ENCODE peak calls at places on chromosomes 12 and 14, in nine cellular contexts. One of them, this sample, is unnamed.
A peak's percentile ranks its signal among the peaks of the same experiment; 100 is the strongest.

GRCh38 chr14:97888331-97888730 is 1091.1 kb downstream of the VRK1 start:
- DNase-seq in CD8-positive, alpha-beta T cell: no peak
- DNase-seq in adipocyte: no peak
- DNase-seq in mammary epithelial cell: no peak
- DNase-seq in pancreas: no peak
- DNase-seq in Karpas-422: no peak
- DNase-seq in stomach: no peak
- DNase-seq in CD8-positive, alpha-beta memory T cell: no peak
- DNase-seq in lower lobe of right lung: no peak
- DNase-seq in this sample: no peak

GRCh38 chr12:94831081-94831747 is 172.3 kb downstream of the NDUFA12 start:
- DNase-seq in CD8-positive, alpha-beta T cell: no peak
- DNase-seq in adipocyte: no peak
- DNase-seq in mammary epithelial cell: no peak
- DNase-seq in pancreas: no peak
- DNase-seq in Karpas-422: peak; percentile 59
- DNase-seq in stomach: no peak
- DNase-seq in CD8-positive, alpha-beta memory T cell: no peak
- DNase-seq in lower lobe of right lung: no peak
- DNase-seq in this sample: no peak

GRCh38 chr12:10540776-10541205 is 35.1 kb downstream of the EIF2S3B start:
- DNase-seq in CD8-positive, alpha-beta T cell: no peak
- DNase-seq in adipocyte: peak; percentile 21
- DNase-seq in mammary epithelial cell: peak; percentile 83
- DNase-seq in pancreas: no peak
- DNase-seq in Karpas-422: no peak
- DNase-seq in stomach: no peak
- DNase-seq in CD8-positive, alpha-beta memory T cell: no peak
- DNase-seq in lower lobe of right lung: no peak
- DNase-seq in this sample: no peak

GRCh38 chr12:77130193-77130592 is 64.8 kb upstream of the E2F7 start:
- DNase-seq in CD8-positive, alpha-beta T cell: no peak
- DNase-seq in adipocyte: no peak
- DNase-seq in mammary epithelial cell: no peak
- DNase-seq in pancreas: no peak
- DNase-seq in Karpas-422: no peak
- DNase-seq in stomach: no peak
- DNase-seq in CD8-positive, alpha-beta memory T cell: no peak
- DNase-seq in lower lobe of right lung: no peak
- DNase-seq in this sample: no peak

GRCh38 chr12:123150804-123151678 is at the start of gene PITPNM2:
- DNase-seq in CD8-positive, alpha-beta T cell: peak; percentile 14
- DNase-seq in adipocyte: peak; percentile 90
- DNase-seq in mammary epithelial cell: peak; percentile 57
- DNase-seq in pancreas: peak; percentile 43
- DNase-seq in Karpas-422: peak; percentile 47
- DNase-seq in stomach: peak; percentile 67
- DNase-seq in CD8-positive, alpha-beta memory T cell: peak; percentile 69
- DNase-seq in lower lobe of right lung: peak; percentile 77
- DNase-seq in this sample: no peak

GRCh38 chr14:72888636-72889201 is 5.2 kb downstream of the DPF3 start:
- DNase-seq in CD8-positive, alpha-beta T cell: no peak
- DNase-seq in adipocyte: peak; percentile 61
- DNase-seq in mammary epithelial cell: no peak
- DNase-seq in pancreas: no peak
- DNase-seq in Karpas-422: no peak
- DNase-seq in stomach: no peak
- DNase-seq in CD8-positive, alpha-beta memory T cell: no peak
- DNase-seq in lower lobe of right lung: no peak
- DNase-seq in this sample: no peak

GRCh38 chr12:117359029-117359845 is 2.2 kb downstream of the NOS1 start:
- DNase-seq in CD8-positive, alpha-beta T cell: no peak
- DNase-seq in adipocyte: no peak
- DNase-seq in mammary epithelial cell: no peak
- DNase-seq in pancreas: no peak
- DNase-seq in Karpas-422: no peak
- DNase-seq in stomach: no peak
- DNase-seq in CD8-positive, alpha-beta memory T cell: no peak
- DNase-seq in lower lobe of right lung: no peak
- DNase-seq in this sample: no peak

GRCh38 chr14:69839661-69840060 is 39.6 kb upstream of the SMOC1 start:
- DNase-seq in CD8-positive, alpha-beta T cell: no peak
- DNase-seq in adipocyte: no peak
- DNase-seq in mammary epithelial cell: no peak
- DNase-seq in pancreas: no peak
- DNase-seq in Karpas-422: no peak
- DNase-seq in stomach: no peak
- DNase-seq in CD8-positive, alpha-beta memory T cell: no peak
- DNase-seq in lower lobe of right lung: no peak
- DNase-seq in this sample: no peak

GRCh38 chr14:61255968-61256367 is 25.2 kb downstream of the TMEM30B start:
- DNase-seq in CD8-positive, alpha-beta T cell: no peak
- DNase-seq in adipocyte: no peak
- DNase-seq in mammary epithelial cell: no peak
- DNase-seq in pancreas: no peak
- DNase-seq in Karpas-422: no peak
- DNase-seq in stomach: no peak
- DNase-seq in CD8-positive, alpha-beta memory T cell: no peak
- DNase-seq in lower lobe of right lung: no peak
- DNase-seq in this sample: no peak

GRCh38 chr12:33832900-33833299 is 189.4 kb upstream of the ALG10 start:
- DNase-seq in CD8-positive, alpha-beta T cell: no peak
- DNase-seq in adipocyte: no peak
- DNase-seq in mammary epithelial cell: no peak
- DNase-seq in pancreas: no peak
- DNase-seq in Karpas-422: no peak
- DNase-seq in stomach: no peak
- DNase-seq in CD8-positive, alpha-beta memory T cell: no peak
- DNase-seq in lower lobe of right lung: no peak
- DNase-seq in this sample: no peak

GRCh38 chr14:52791204-52792096 is at the start of gene GNPNAT1:
- DNase-seq in CD8-positive, alpha-beta T cell: peak; percentile 80
- DNase-seq in adipocyte: peak; percentile 96
- DNase-seq in mammary epithelial cell: peak; percentile 90
- DNase-seq in pancreas: peak; percentile 90
- DNase-seq in Karpas-422: peak; percentile 97
- DNase-seq in stomach: peak; percentile 90
- DNase-seq in CD8-positive, alpha-beta memory T cell: peak; percentile 93
- DNase-seq in lower lobe of right lung: peak; percentile 91
- DNase-seq in this sample: peak; percentile 80

GRCh38 chr12:29599397-29599796 is 101.9 kb upstream of the OVCH1 start:
- DNase-seq in CD8-positive, alpha-beta T cell: no peak
- DNase-seq in adipocyte: no peak
- DNase-seq in mammary epithelial cell: no peak
- DNase-seq in pancreas: no peak
- DNase-seq in Karpas-422: no peak
- DNase-seq in stomach: no peak
- DNase-seq in CD8-positive, alpha-beta memory T cell: no peak
- DNase-seq in lower lobe of right lung: no peak
- DNase-seq in this sample: no peak

GRCh38 chr14:100321473-100322137 is 1.5 kb upstream of the SLC25A47 start:
- DNase-seq in CD8-positive, alpha-beta T cell: no peak
- DNase-seq in adipocyte: no peak
- DNase-seq in mammary epithelial cell: no peak
- DNase-seq in pancreas: no peak
- DNase-seq in Karpas-422: no peak
- DNase-seq in stomach: no peak
- DNase-seq in CD8-positive, alpha-beta memory T cell: no peak
- DNase-seq in lower lobe of right lung: no peak
- DNase-seq in this sample: no peak

GRCh38 chr12:121222847-121223246 is 12.9 kb downstream of the P2RX4 start:
- DNase-seq in CD8-positive, alpha-beta T cell: no peak
- DNase-seq in adipocyte: no peak
- DNase-seq in mammary epithelial cell: no peak
- DNase-seq in pancreas: no peak
- DNase-seq in Karpas-422: no peak
- DNase-seq in stomach: no peak
- DNase-seq in CD8-positive, alpha-beta memory T cell: no peak
- DNase-seq in lower lobe of right lung: no peak
- DNase-seq in this sample: no peak

GRCh38 chr14:95548328-95548929 is 13.6 kb downstream of the GLRX5 start:
- DNase-seq in CD8-positive, alpha-beta T cell: no peak
- DNase-seq in adipocyte: no peak
- DNase-seq in mammary epithelial cell: no peak
- DNase-seq in pancreas: no peak
- DNase-seq in Karpas-422: no peak
- DNase-seq in stomach: no peak
- DNase-seq in CD8-positive, alpha-beta memory T cell: no peak
- DNase-seq in lower lobe of right lung: no peak
- DNase-seq in this sample: no peak

GRCh38 chr12:26271889-26272492 is 76.6 kb downstream of the SSPN start:
- DNase-seq in CD8-positive, alpha-beta T cell: no peak
- DNase-seq in adipocyte: peak; percentile 65
- DNase-seq in mammary epithelial cell: peak; percentile 99
- DNase-seq in pancreas: peak; percentile 76
- DNase-seq in Karpas-422: no peak
- DNase-seq in stomach: peak; percentile 81
- DNase-seq in CD8-positive, alpha-beta memory T cell: no peak
- DNase-seq in lower lobe of right lung: peak; percentile 57
- DNase-seq in this sample: peak; percentile 32

GRCh38 chr12:48003226-48004038 is 844 bp downstream of the COL2A1 start:
- DNase-seq in CD8-positive, alpha-beta T cell: no peak
- DNase-seq in adipocyte: no peak
- DNase-seq in mammary epithelial cell: peak; percentile 2
- DNase-seq in pancreas: no peak
- DNase-seq in Karpas-422: no peak
- DNase-seq in stomach: no peak
- DNase-seq in CD8-positive, alpha-beta memory T cell: no peak
- DNase-seq in lower lobe of right lung: no peak
- DNase-seq in this sample: no peak

GRCh38 chr12:48002773-48003218 is 1.5 kb downstream of the COL2A1 start:
- DNase-seq in CD8-positive, alpha-beta T cell: no peak
- DNase-seq in adipocyte: peak; percentile 71
- DNase-seq in mammary epithelial cell: peak; percentile 6
- DNase-seq in pancreas: no peak
- DNase-seq in Karpas-422: no peak
- DNase-seq in stomach: peak; percentile 48
- DNase-seq in CD8-positive, alpha-beta memory T cell: no peak
- DNase-seq in lower lobe of right lung: no peak
- DNase-seq in this sample: no peak

GRCh38 chr12:48005750-48006021 is 1.4 kb upstream of the COL2A1 start:
- DNase-seq in CD8-positive, alpha-beta T cell: no peak
- DNase-seq in adipocyte: no peak
- DNase-seq in mammary epithelial cell: no peak
- DNase-seq in pancreas: no peak
- DNase-seq in Karpas-422: no peak
- DNase-seq in stomach: no peak
- DNase-seq in CD8-positive, alpha-beta memory T cell: no peak
- DNase-seq in lower lobe of right lung: no peak
- DNase-seq in this sample: no peak

GRCh38 chr12:48004941-48005749 is 869 bp upstream of the COL2A1 start:
- DNase-seq in CD8-positive, alpha-beta T cell: no peak
- DNase-seq in adipocyte: no peak
- DNase-seq in mammary epithelial cell: no peak
- DNase-seq in pancreas: no peak
- DNase-seq in Karpas-422: no peak
- DNase-seq in stomach: no peak
- DNase-seq in CD8-positive, alpha-beta memory T cell: no peak
- DNase-seq in lower lobe of right lung: no peak
- DNase-seq in this sample: no peak

GRCh38 chr12:48004039-48004940 is at the start of gene COL2A1:
- DNase-seq in CD8-positive, alpha-beta T cell: no peak
- DNase-seq in adipocyte: peak; percentile 44
- DNase-seq in mammary epithelial cell: peak; percentile 17
- DNase-seq in pancreas: no peak
- DNase-seq in Karpas-422: no peak
- DNase-seq in stomach: no peak
- DNase-seq in CD8-positive, alpha-beta memory T cell: no peak
- DNase-seq in lower lobe of right lung: no peak
- DNase-seq in this sample: no peak
- H3K4me3 ChIP-seq in CD8-positive, alpha-beta T cell: peak within 1 kb of the TSS; percentile 53
- H3K4me3 ChIP-seq in adipocyte: peak within 1 kb of the TSS; percentile 31
- H3K4me3 ChIP-seq in mammary epithelial cell: peak within 1 kb of the TSS; percentile 15
- H3K4me3 ChIP-seq in pancreas: no peak within 1 kb of the TSS
- H3K4me3 ChIP-seq in Karpas-422: no peak within 1 kb of the TSS
- H3K4me3 ChIP-seq in stomach: peak within 1 kb of the TSS; percentile 37
- H3K4me3 ChIP-seq in CD8-positive, alpha-beta memory T cell: peak within 1 kb of the TSS; percentile 49
- H3K4me3 ChIP-seq in lower lobe of right lung: peak within 1 kb of the TSS; percentile 43
- H3K4me3 ChIP-seq in this sample: peak within 1 kb of the TSS; percentile 61

DNA sequence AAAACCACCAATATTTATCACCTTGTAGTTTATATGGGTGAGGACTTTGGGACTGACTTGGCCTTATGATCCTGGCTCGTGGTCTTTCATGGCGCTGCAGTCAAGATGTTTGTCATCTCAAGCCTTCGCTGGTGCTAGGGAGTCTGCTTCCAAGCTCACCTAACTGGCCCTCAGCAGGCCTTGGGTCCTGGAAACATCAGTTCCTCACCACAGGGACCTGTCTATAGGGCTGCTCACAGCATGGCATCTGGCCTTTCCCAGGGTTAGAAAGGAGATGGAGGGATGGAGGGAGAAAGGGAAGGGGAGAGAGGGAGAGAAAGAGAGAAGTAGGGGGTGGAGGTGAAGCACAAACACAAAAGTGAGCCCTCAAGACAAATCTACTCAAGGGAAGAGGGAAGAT is 31.7 kb downstream of the VCPKMT start:
- DNase-seq in CD8-positive, alpha-beta T cell: no peak
- DNase-seq in adipocyte: no peak
- DNase-seq in mammary epithelial cell: no peak
- DNase-seq in pancreas: no peak
- DNase-seq in Karpas-422: no peak
- DNase-seq in stomach: no peak
- DNase-seq in CD8-positive, alpha-beta memory T cell: no peak
- DNase-seq in lower lobe of right lung: no peak
- DNase-seq in this sample: no peak
- H3K4me1 ChIP-seq in CD8-positive, alpha-beta T cell: peaks cover 83% of the 10 kb centered on the region
- H3K4me1 ChIP-seq in adipocyte: no peaks in the 10 kb centered on the region
- H3K4me1 ChIP-seq in mammary epithelial cell: peaks cover 32% of the 10 kb centered on the region
- H3K4me1 ChIP-seq in pancreas: no peaks in the 10 kb centered on the region
- H3K4me1 ChIP-seq in Karpas-422: peaks cover 42% of the 10 kb centered on the region
- H3K4me1 ChIP-seq in stomach: no peaks in the 10 kb centered on the region
- H3K4me1 ChIP-seq in CD8-positive, alpha-beta memory T cell: peaks cover 95% of the 10 kb centered on the region
- H3K4me1 ChIP-seq in lower lobe of right lung: peaks cover 11% of the 10 kb centered on the region
- H3K4me1 ChIP-seq in this sample: no peaks in the 10 kb centered on the region

GRCh38 chr12:8572507-8572906 is 31.8 kb upstream of the CLEC4E start:
- DNase-seq in CD8-positive, alpha-beta T cell: no peak
- DNase-seq in adipocyte: no peak
- DNase-seq in mammary epithelial cell: peak; percentile 12
- DNase-seq in pancreas: no peak
- DNase-seq in Karpas-422: no peak
- DNase-seq in stomach: no peak
- DNase-seq in CD8-positive, alpha-beta memory T cell: no peak
- DNase-seq in lower lobe of right lung: no peak
- DNase-seq in this sample: no peak

GRCh38 chr12:8581098-8581784 is 31.4 kb downstream of the AICDA start:
- DNase-seq in CD8-positive, alpha-beta T cell: no peak
- DNase-seq in adipocyte: no peak
- DNase-seq in mammary epithelial cell: no peak
- DNase-seq in pancreas: no peak
- DNase-seq in Karpas-422: no peak
- DNase-seq in stomach: no peak
- DNase-seq in CD8-positive, alpha-beta memory T cell: no peak
- DNase-seq in lower lobe of right lung: no peak
- DNase-seq in this sample: no peak

GRCh38 chr12:8577879-8578278 is 34.8 kb downstream of the AICDA start:
- DNase-seq in CD8-positive, alpha-beta T cell: no peak
- DNase-seq in adipocyte: no peak
- DNase-seq in mammary epithelial cell: no peak
- DNase-seq in pancreas: no peak
- DNase-seq in Karpas-422: peak; percentile 92
- DNase-seq in stomach: no peak
- DNase-seq in CD8-positive, alpha-beta memory T cell: no peak
- DNase-seq in lower lobe of right lung: no peak
- DNase-seq in this sample: no peak
- H3K4me3 ChIP-seq in CD8-positive, alpha-beta T cell: no peak overlapping the region
- H3K4me3 ChIP-seq in adipocyte: no peak overlapping the region
- H3K4me3 ChIP-seq in mammary epithelial cell: no peak overlapping the region
- H3K4me3 ChIP-seq in pancreas: no peak overlapping the region
- H3K4me3 ChIP-seq in Karpas-422: peak overlapping the region; percentile 50
- H3K4me3 ChIP-seq in stomach: no peak overlapping the region
- H3K4me3 ChIP-seq in CD8-positive, alpha-beta memory T cell: no peak overlapping the region
- H3K4me3 ChIP-seq in lower lobe of right lung: no peak overlapping the region
- H3K4me3 ChIP-seq in this sample: no peak overlapping the region

GRCh38 chr12:13171921-13172859 is 24.3 kb upstream of the EMP1 start:
- DNase-seq in CD8-positive, alpha-beta T cell: no peak
- DNase-seq in adipocyte: peak; percentile 62
- DNase-seq in mammary epithelial cell: peak; percentile 81
- DNase-seq in pancreas: no peak
- DNase-seq in Karpas-422: no peak
- DNase-seq in stomach: no peak
- DNase-seq in CD8-positive, alpha-beta memory T cell: no peak
- DNase-seq in lower lobe of right lung: no peak
- DNase-seq in this sample: no peak
- H3K4me1 ChIP-seq in CD8-positive, alpha-beta T cell: no peaks in the 10 kb centered on the region
- H3K4me1 ChIP-seq in adipocyte: peaks cover 71% of the 10 kb centered on the region
- H3K4me1 ChIP-seq in mammary epithelial cell: peaks cover 58% of the 10 kb centered on the region
- H3K4me1 ChIP-seq in pancreas: no peaks in the 10 kb centered on the region
- H3K4me1 ChIP-seq in Karpas-422: peaks cover 38% of the 10 kb centered on the region
- H3K4me1 ChIP-seq in stomach: no peaks in the 10 kb centered on the region
- H3K4me1 ChIP-seq in CD8-positive, alpha-beta memory T cell: no peaks in the 10 kb centered on the region
- H3K4me1 ChIP-seq in lower lobe of right lung: peaks cover 23% of the 10 kb centered on the region
- H3K4me1 ChIP-seq in this sample: peaks cover 8% of the 10 kb centered on the region

This sample was measured in thoracic aorta.